ENCODE peak calls at places on chromosomes 1 and 21, in seven cellular contexts. One of them, this sample, is unnamed.

GRCh38 chr1:37630426-37631038 is 4.2 kb downstream of the RSPO1 start:
- DNase-seq in MM.1S: no peak
- DNase-seq in PC-3: no peak
- DNase-seq in HCT116: no peak
- DNase-seq in GM23338: no peak
- DNase-seq in OCI-LY7: no peak
- DNase-seq in hepatocyte: no peak
- DNase-seq in this sample: peak; percentile 95

GRCh38 chr1:180610556-180611015 is 21.2 kb upstream of the XPR1 start:
- DNase-seq in MM.1S: no peak
- DNase-seq in PC-3: no peak
- DNase-seq in HCT116: no peak
- DNase-seq in GM23338: peak; percentile 60
- DNase-seq in OCI-LY7: no peak
- DNase-seq in hepatocyte: no peak
- DNase-seq in this sample: peak; percentile 35

GRCh38 chr1:71656902-71657301 is 576.1 kb upstream of the ZRANB2 start:
- DNase-seq in MM.1S: no peak
- DNase-seq in PC-3: no peak
- DNase-seq in HCT116: no peak
- DNase-seq in GM23338: no peak
- DNase-seq in OCI-LY7: no peak
- DNase-seq in hepatocyte: no peak
- DNase-seq in this sample: no peak

GRCh38 chr1:41486892-41487728 is 2.6 kb upstream of the EDN2 start:
- DNase-seq in MM.1S: no peak
- DNase-seq in PC-3: no peak
- DNase-seq in HCT116: no peak
- DNase-seq in GM23338: peak; percentile 45
- DNase-seq in OCI-LY7: no peak
- DNase-seq in hepatocyte: no peak
- DNase-seq in this sample: peak; percentile 85

GRCh38 chr1:160117709-160118183 is 2.2 kb downstream of the ATP1A2 start:
- DNase-seq in MM.1S: no peak
- DNase-seq in PC-3: no peak
- DNase-seq in HCT116: no peak
- DNase-seq in GM23338: no peak
- DNase-seq in OCI-LY7: no peak
- DNase-seq in hepatocyte: peak; percentile 65
- DNase-seq in this sample: peak; percentile 72

GRCh38 chr1:172838681-172839313 is 179.9 kb downstream of the FASLG start:
- DNase-seq in MM.1S: no peak
- DNase-seq in PC-3: peak; percentile 66
- DNase-seq in HCT116: peak; percentile 76
- DNase-seq in GM23338: no peak
- DNase-seq in OCI-LY7: no peak
- DNase-seq in hepatocyte: no peak
- DNase-seq in this sample: no peak

GRCh38 chr1:8097077-8097799 is 71.1 kb upstream of the ERRFI1 start:
- DNase-seq in MM.1S: no peak
- DNase-seq in PC-3: peak; percentile 98
- DNase-seq in HCT116: peak; percentile 98
- DNase-seq in GM23338: no peak
- DNase-seq in OCI-LY7: peak; percentile 54
- DNase-seq in hepatocyte: peak; percentile 68
- DNase-seq in this sample: no peak

GRCh38 chr1:183801649-183802048 is 3.3 kb upstream of the RGL1 start:
- DNase-seq in MM.1S: no peak
- DNase-seq in PC-3: no peak
- DNase-seq in HCT116: no peak
- DNase-seq in GM23338: no peak
- DNase-seq in OCI-LY7: no peak
- DNase-seq in hepatocyte: no peak
- DNase-seq in this sample: no peak

GRCh38 chr1:162056043-162056442 is 13.4 kb upstream of the NOS1AP start:
- DNase-seq in MM.1S: peak; percentile 75
- DNase-seq in PC-3: peak; percentile 89
- DNase-seq in HCT116: peak; percentile 74
- DNase-seq in GM23338: peak; percentile 94
- DNase-seq in OCI-LY7: peak; percentile 39
- DNase-seq in hepatocyte: peak; percentile 77
- DNase-seq in this sample: peak; percentile 83

GRCh38 chr1:155174334-155175280 is 958 bp downstream of the TRIM46 start:
- DNase-seq in MM.1S: no peak
- DNase-seq in PC-3: peak; percentile 22
- DNase-seq in HCT116: no peak
- DNase-seq in GM23338: peak; percentile 87
- DNase-seq in OCI-LY7: peak; percentile 50
- DNase-seq in hepatocyte: peak; percentile 48
- DNase-seq in this sample: peak; percentile 81

GRCh38 chr1:77218477-77219165 is 609 bp downstream of the PIGK start:
- DNase-seq in MM.1S: peak; percentile 11
- DNase-seq in PC-3: peak; percentile 15
- DNase-seq in HCT116: no peak
- DNase-seq in GM23338: no peak
- DNase-seq in OCI-LY7: no peak
- DNase-seq in hepatocyte: peak; percentile 8
- DNase-seq in this sample: no peak

GRCh38 chr1:228445867-228446584 is 29.4 kb upstream of the TRIM17 start:
- DNase-seq in MM.1S: peak; percentile 33
- DNase-seq in PC-3: no peak
- DNase-seq in HCT116: no peak
- DNase-seq in GM23338: peak; percentile 80
- DNase-seq in OCI-LY7: no peak
- DNase-seq in hepatocyte: peak; percentile 69
- DNase-seq in this sample: peak; percentile 78

GRCh38 chr1:177172866-177173265 is 2.1 kb downstream of the BRINP2 start:
- DNase-seq in MM.1S: no peak
- DNase-seq in PC-3: peak; percentile 35
- DNase-seq in HCT116: no peak
- DNase-seq in GM23338: no peak
- DNase-seq in OCI-LY7: no peak
- DNase-seq in hepatocyte: no peak
- DNase-seq in this sample: no peak

GRCh38 chr1:26127235-26128163 is 15.9 kb downstream of the PDIK1L start:
- DNase-seq in MM.1S: no peak
- DNase-seq in PC-3: no peak
- DNase-seq in HCT116: no peak
- DNase-seq in GM23338: no peak
- DNase-seq in OCI-LY7: no peak
- DNase-seq in hepatocyte: no peak
- DNase-seq in this sample: no peak

GRCh38 chr1:55639526-55639925 is 424.4 kb upstream of the USP24 start:
- DNase-seq in MM.1S: no peak
- DNase-seq in PC-3: no peak
- DNase-seq in HCT116: no peak
- DNase-seq in GM23338: no peak
- DNase-seq in OCI-LY7: no peak
- DNase-seq in hepatocyte: no peak
- DNase-seq in this sample: no peak

GRCh38 chr1:55636691-55637090 is 421.5 kb upstream of the USP24 start:
- DNase-seq in MM.1S: no peak
- DNase-seq in PC-3: peak; percentile 22
- DNase-seq in HCT116: no peak
- DNase-seq in GM23338: no peak
- DNase-seq in OCI-LY7: no peak
- DNase-seq in hepatocyte: no peak
- DNase-seq in this sample: no peak

GRCh38 chr1:55639051-55639450 is 423.9 kb upstream of the USP24 start:
- DNase-seq in MM.1S: no peak
- DNase-seq in PC-3: peak; percentile 7
- DNase-seq in HCT116: no peak
- DNase-seq in GM23338: no peak
- DNase-seq in OCI-LY7: no peak
- DNase-seq in hepatocyte: no peak
- DNase-seq in this sample: no peak

GRCh38 chr1:55645286-55645685 is 430.1 kb upstream of the USP24 start:
- DNase-seq in MM.1S: no peak
- DNase-seq in PC-3: no peak
- DNase-seq in HCT116: no peak
- DNase-seq in GM23338: no peak
- DNase-seq in OCI-LY7: no peak
- DNase-seq in hepatocyte: no peak
- DNase-seq in this sample: no peak

DNA sequence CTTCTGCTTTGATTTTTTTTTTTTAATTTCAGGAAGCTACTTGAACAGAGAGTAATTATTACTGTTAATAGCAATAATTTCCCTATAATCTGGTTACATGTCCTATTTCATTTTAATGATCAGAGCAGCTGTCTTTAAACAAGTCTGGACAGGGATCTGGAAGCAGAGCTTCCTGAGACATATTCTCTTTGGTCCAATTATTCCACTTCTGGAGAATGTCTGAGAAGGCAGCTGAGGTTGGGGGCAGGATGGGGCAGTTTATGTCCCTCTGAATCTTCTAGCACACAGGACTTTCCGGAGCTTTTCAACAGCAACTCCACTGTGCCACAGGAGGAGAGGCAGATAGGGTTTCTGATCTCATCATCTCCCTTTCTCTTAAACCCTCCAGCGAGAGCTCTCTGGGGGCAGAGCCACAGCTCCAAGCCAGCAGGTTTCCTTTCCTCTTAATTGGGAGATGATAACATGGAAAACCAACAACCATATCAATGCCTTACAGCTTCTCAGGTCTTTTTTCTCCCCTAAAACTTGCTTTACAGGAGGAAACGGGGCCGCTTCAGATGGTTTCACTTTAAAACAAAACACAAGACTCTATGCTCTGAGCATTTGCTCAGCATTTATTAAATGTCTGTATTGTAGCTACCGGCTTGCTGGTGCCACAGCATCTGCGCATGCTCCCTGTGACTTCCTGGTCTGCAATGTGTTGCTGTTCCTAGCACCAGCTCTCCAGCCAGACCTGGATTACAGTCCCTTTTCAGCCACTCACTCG is 425.7 kb upstream of the USP24 start:
- DNase-seq in MM.1S: peak; percentile 86
- DNase-seq in PC-3: no peak
- DNase-seq in HCT116: no peak
- DNase-seq in GM23338: no peak
- DNase-seq in OCI-LY7: no peak
- DNase-seq in hepatocyte: peak; percentile 64
- DNase-seq in this sample: no peak
- TF ChIP-seq EZH2phosphoT487 in MM.1S: no peak
- TF ChIP-seq EZH2phosphoT487 in PC-3: no peak
- TF ChIP-seq EZH2phosphoT487 in HCT116: no peak
- TF ChIP-seq EZH2phosphoT487 in GM23338: no peak
- TF ChIP-seq EZH2phosphoT487 in OCI-LY7: no peak
- TF ChIP-seq EZH2phosphoT487 in hepatocyte: no peak
- TF ChIP-seq EZH2phosphoT487 in this sample: no peak

GRCh38 chr21:25735895-25736597 is 1.3 kb downstream of the GABPA start:
- DNase-seq in MM.1S: peak; percentile 11
- DNase-seq in PC-3: peak; percentile 9
- DNase-seq in HCT116: no peak
- DNase-seq in GM23338: peak; percentile 35
- DNase-seq in OCI-LY7: peak; percentile 32
- DNase-seq in hepatocyte: peak; percentile 59
- DNase-seq in this sample: peak; percentile 29

GRCh38 chr21:25732091-25732760 is 2.5 kb downstream of the ATP5PF start:
- DNase-seq in MM.1S: no peak
- DNase-seq in PC-3: peak; percentile 7
- DNase-seq in HCT116: no peak
- DNase-seq in GM23338: no peak
- DNase-seq in OCI-LY7: no peak
- DNase-seq in hepatocyte: no peak
- DNase-seq in this sample: no peak

GRCh38 chr21:25733859-25734653 is 648 bp downstream of the ATP5PF start:
- DNase-seq in MM.1S: peak; percentile 41
- DNase-seq in PC-3: peak; percentile 9
- DNase-seq in HCT116: no peak
- DNase-seq in GM23338: peak; percentile 6
- DNase-seq in OCI-LY7: peak; percentile 43
- DNase-seq in hepatocyte: peak; percentile 63
- DNase-seq in this sample: no peak

GRCh38 chr21:25734654-25735220 is at the start of the genes ATP5PF and GABPA:
- DNase-seq in MM.1S: peak; percentile 98
- DNase-seq in PC-3: peak; percentile 98
- DNase-seq in HCT116: peak; percentile 97
- DNase-seq in GM23338: peak; percentile 99
- DNase-seq in OCI-LY7: peak; percentile 98
- DNase-seq in hepatocyte: peak; percentile 99
- DNase-seq in this sample: peak; percentile 98

GRCh38 chr21:25735221-25735894 is 586 bp downstream of the GABPA start:
- DNase-seq in MM.1S: peak; percentile 85
- DNase-seq in PC-3: peak; percentile 77
- DNase-seq in HCT116: peak; percentile 39
- DNase-seq in GM23338: peak; percentile 94
- DNase-seq in OCI-LY7: peak; percentile 90
- DNase-seq in hepatocyte: peak; percentile 94
- DNase-seq in this sample: peak; percentile 95
- TF ChIP-seq CTCF in MM.1S: no peak
- TF ChIP-seq CTCF in PC-3: no peak
- TF ChIP-seq CTCF in HCT116: no peak
- TF ChIP-seq CTCF in GM23338: no peak
- TF ChIP-seq CTCF in OCI-LY7: no peak
- TF ChIP-seq CTCF in hepatocyte: no peak
- TF ChIP-seq CTCF in this sample: no peak

DNA sequence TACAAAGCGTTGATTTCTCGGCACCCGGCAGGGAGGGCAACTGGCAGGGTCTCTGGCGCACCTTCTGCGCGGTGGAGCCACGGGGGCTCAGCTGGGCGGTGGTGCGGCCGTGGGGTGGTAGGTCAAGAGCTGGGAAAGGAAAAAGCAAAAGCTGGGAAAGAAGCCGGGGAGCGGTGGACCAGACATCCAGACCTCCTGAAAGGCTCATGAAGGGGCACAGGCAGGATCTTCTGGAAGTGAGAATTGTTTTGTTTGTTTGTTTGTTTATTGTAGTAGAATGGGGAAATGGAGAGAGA is 7.2 kb upstream of the RNU1-1 start:
- DNase-seq in MM.1S: no peak
- DNase-seq in PC-3: no peak
- DNase-seq in HCT116: no peak
- DNase-seq in GM23338: peak; percentile 28
- DNase-seq in OCI-LY7: no peak
- DNase-seq in hepatocyte: no peak
- DNase-seq in this sample: peak; percentile 3
- TF ChIP-seq EZH2phosphoT487 in MM.1S: no peak
- TF ChIP-seq EZH2phosphoT487 in PC-3: no peak
- TF ChIP-seq EZH2phosphoT487 in HCT116: no peak
- TF ChIP-seq EZH2phosphoT487 in GM23338: no peak
- TF ChIP-seq EZH2phosphoT487 in OCI-LY7: no peak
- TF ChIP-seq EZH2phosphoT487 in hepatocyte: no peak
- TF ChIP-seq EZH2phosphoT487 in this sample: peak; percentile 33

DNA sequence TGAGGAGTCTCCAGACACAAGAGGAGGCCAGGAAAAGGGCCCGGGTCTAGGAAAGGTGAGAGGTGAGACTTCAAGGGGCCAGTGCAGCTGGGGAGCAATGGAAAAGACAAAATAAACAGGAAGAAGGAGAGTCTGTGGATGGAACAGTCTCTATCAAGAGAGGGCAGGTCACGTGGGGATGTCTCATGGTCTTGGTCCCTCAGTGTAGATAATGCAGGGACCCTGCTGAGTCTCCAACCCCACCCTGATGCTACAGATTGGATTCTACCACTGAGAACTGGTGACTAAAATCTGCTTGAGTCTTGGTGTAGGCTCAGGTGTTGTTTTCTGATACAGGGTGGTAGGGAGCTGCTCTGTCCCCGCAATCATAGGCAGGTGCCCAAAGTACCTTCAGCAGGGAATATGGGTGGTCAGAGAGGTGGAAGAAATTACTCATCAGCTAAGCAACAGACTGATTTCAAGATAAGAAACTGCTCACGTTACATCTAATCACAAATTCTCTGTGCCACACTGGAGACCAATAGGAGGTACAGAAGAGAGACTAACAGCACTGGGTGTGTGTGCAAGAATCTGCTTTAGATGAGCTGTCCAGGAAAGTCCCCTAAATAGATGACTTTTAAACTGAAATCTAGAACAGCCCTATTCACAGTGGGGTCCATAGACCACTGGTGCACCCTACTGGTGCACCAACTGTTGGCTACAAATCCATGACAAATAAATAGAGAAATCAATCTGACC is 101.5 kb upstream of the TLR5 start:
- DNase-seq in MM.1S: no peak
- DNase-seq in PC-3: peak; percentile 25
- DNase-seq in HCT116: no peak
- DNase-seq in GM23338: no peak
- DNase-seq in OCI-LY7: no peak
- DNase-seq in hepatocyte: no peak
- DNase-seq in this sample: no peak
- TF ChIP-seq CTCF in MM.1S: no peak
- TF ChIP-seq CTCF in PC-3: peak; percentile 49
- TF ChIP-seq CTCF in HCT116: peak; percentile 16
- TF ChIP-seq CTCF in GM23338: peak; percentile 32
- TF ChIP-seq CTCF in OCI-LY7: peak; percentile 16
- TF ChIP-seq CTCF in hepatocyte: peak; percentile 8
- TF ChIP-seq CTCF in this sample: no peak